ENCODE peak calls at places on chromosomes 16 and 17, in four cellular contexts. Z is HepG2; G is activated naive CD8-positive, alpha-beta T cell treated with anti-CD3 and anti-CD28 coated beads, Interleukin-2, amount 50 U/mL, for 24 hours; I is A549. P is an unnamed sample.

GRCh38 chr17:27522028-27522639 is 65.9 kb downstream of the KSR1 start:
- ATAC-seq in Z (peak), I (no peak), G (no peak), P (no peak)

GRCh38 chr17:37413875-37414519 is 7.3 kb downstream of the TADA2A start:
- ATAC-seq in Z (no peak), G (no peak), I (peak), P (no peak)

GRCh38 chr17:68753985-68754769 is 153.0 kb upstream of the FAM20A start:
- ATAC-seq in G (no peak), Z (peak), I (no peak), P (no peak)

GRCh38 chr16:72013389-72013788 is 4.8 kb downstream of the DHODH start:
- ATAC-seq in I (no peak), Z (no peak), G (peak), P (peak)

GRCh38 chr16:17657037-17657436 is 186.3 kb upstream of the XYLT1 start:
- ATAC-seq in Z (no peak), G (no peak), I (no peak), P (no peak)

GRCh38 chr17:78057113-78057740 is 71.3 kb downstream of the TMC6 start:
- ATAC-seq in I (no peak), G (no peak), Z (no peak), P (no peak)

GRCh38 chr16:19532601-19533000 is 8.9 kb downstream of the CCP110 start:
- ATAC-seq in I (no peak), Z (no peak), G (no peak), P (no peak)

GRCh38 chr16:14358697-14359305 is 271.3 kb downstream of the PARN start:
- ATAC-seq in I (no peak), G (no peak), Z (no peak), P (peak)

GRCh38 chr16:67030221-67030962 is 1.4 kb downstream of the CBFB start:
- ATAC-seq in G (no peak), I (no peak), Z (peak), P (no peak)

GRCh38 chr16:24734382-24734781 is 4.9 kb downstream of the TNRC6A start:
- ATAC-seq in G (no peak), Z (no peak), I (no peak), P (no peak)

GRCh38 chr16:65071371-65072311 is 50.2 kb downstream of the CDH11 start:
- ATAC-seq in I (no peak), Z (peak), G (no peak), P (no peak)

GRCh38 chr17:68512967-68513474 is 791 bp downstream of the PRKAR1A start:
- ATAC-seq in Z (no peak), G (no peak), I (peak), P (no peak)

GRCh38 chr16:54034684-54035083 is 251.9 kb downstream of the IRX3 start:
- ATAC-seq in Z (no peak), G (no peak), I (no peak), P (no peak)

GRCh38 chr17:5892897-5893656 is 177.1 kb upstream of the WSCD1 start:
- ATAC-seq in G (no peak), I (no peak), Z (no peak), P (no peak)

GRCh38 chr17:1511756-1512321 is 4.6 kb downstream of the INPP5K start:
- ATAC-seq in G (no peak), Z (no peak), I (no peak), P (peak)

GRCh38 chr16:5385115-5385514 is 287.5 kb upstream of the EEF2KMT start:
- ATAC-seq in I (no peak), G (no peak), Z (no peak), P (no peak)

GRCh38 chr16:79798416-79799053 is 198.0 kb upstream of the MAF start:
- ATAC-seq in G (no peak), Z (no peak), I (no peak), P (no peak)

GRCh38 chr16:27977966-27978365 is 85.5 kb downstream of the GSG1L start:
- ATAC-seq in I (no peak), G (no peak), Z (no peak), P (no peak)